ENCODE peak calls at places on chromosomes 13 and 19, in seven cellular contexts. J is BE2C, K is choroid plexus epithelial cell, A is stomach, N is mucosa of descending colon, T is upper lobe of right lung, Y is astrocyte. C is an unnamed sample.
A peak's percentile ranks its signal among the peaks of the same experiment; 100 is the strongest.

GRCh38 chr13:78589206-78589605 is 14.1 kb downstream of the POU4F1 start:
- DNase-seq in A (no peak), Y (no peak), T (no peak), N (peak; percentile 60), K (no peak), J (no peak), C (peak; percentile 78)

GRCh38 chr13:67278230-67278629 is 48.1 kb upstream of the PCDH9 start:
- DNase-seq in K (peak; percentile 99), Y (peak; percentile 98), J (no peak), N (no peak), A (no peak), T (no peak), C (no peak)

GRCh38 chr19:35559281-35559659 is 4.2 kb downstream of the ATP4A start:
- DNase-seq in A (no peak), J (no peak), T (no peak), K (no peak), Y (no peak), N (no peak), C (no peak)

GRCh38 chr19:45125975-45126493 is 33.1 kb downstream of the PPP1R37 start:
- DNase-seq in T (peak; percentile 82), N (peak; percentile 88), J (peak; percentile 82), A (peak; percentile 87), K (peak; percentile 59), Y (no peak), C (peak; percentile 81)

GRCh38 chr13:106284358-106284757 is 251.1 kb downstream of the EFNB2 start:
- DNase-seq in J (no peak), A (no peak), K (peak; percentile 40), N (no peak), T (no peak), Y (no peak), C (no peak)

GRCh38 chr13:89899302-89900103 is 1448.0 kb upstream of the MIR17HG start:
- DNase-seq in Y (no peak), K (no peak), T (no peak), A (no peak), J (no peak), N (no peak), C (no peak)

GRCh38 chr19:36049080-36049698 is 4.9 kb downstream of the THAP8 start:
- DNase-seq in A (no peak), K (no peak), N (no peak), Y (no peak), T (no peak), J (no peak), C (no peak)

GRCh38 chr19:39133431-39134270 is 8.1 kb downstream of the PAK4 start:
- DNase-seq in J (no peak), A (peak; percentile 56), K (no peak), Y (no peak), T (peak; percentile 85), N (peak; percentile 61), C (no peak)

GRCh38 chr13:89627991-89628390 is 1719.5 kb upstream of the MIR17HG start:
- DNase-seq in K (peak; percentile 2), A (no peak), N (no peak), J (no peak), T (no peak), Y (peak; percentile 52), C (no peak)

GRCh38 chr19:54653181-54653809 is 9.5 kb upstream of the LILRB4 start:
- DNase-seq in T (no peak), A (no peak), J (no peak), Y (peak; percentile 1), K (peak; percentile 52), N (no peak), C (no peak)
- TF ChIP-seq CTCF in T (peak; percentile 58), A (peak; percentile 46), J (peak; percentile 60), Y (peak; percentile 26), K (peak; percentile 53), N (peak; percentile 20), C (no peak)

DNA sequence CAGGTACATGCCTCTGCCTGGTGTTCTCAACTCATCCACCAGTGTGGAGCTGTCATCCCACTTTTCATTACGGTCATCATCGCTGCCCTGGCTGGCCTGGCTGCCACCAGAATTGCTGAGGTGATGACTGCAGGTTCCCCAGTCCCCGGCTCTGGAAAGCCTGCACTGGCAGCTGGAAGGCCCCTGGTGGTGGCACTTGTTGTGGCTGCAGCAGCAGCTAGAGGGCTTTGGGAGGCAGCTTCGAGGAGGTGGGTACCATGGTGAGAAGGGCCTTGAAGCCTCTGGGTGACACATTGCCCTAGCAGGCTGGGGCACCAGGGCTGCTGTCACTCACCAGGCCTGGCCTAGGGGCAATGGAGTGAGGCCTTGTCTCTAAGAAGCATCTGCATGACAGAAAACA is 25.3 kb upstream of the ZNF14 start:
- DNase-seq in N (no peak), T (no peak), Y (no peak), K (no peak), J (no peak), A (no peak), C (no peak)
- TF ChIP-seq CTCF in N (no peak), T (no peak), Y (no peak), K (no peak), J (no peak), A (no peak), C (no peak)

GRCh38 chr13:85503797-85504196 is 295.4 kb downstream of the SLITRK6 start:
- DNase-seq in N (no peak), T (no peak), A (no peak), J (no peak), Y (peak; percentile 84), K (peak; percentile 52), C (no peak)
- TF ChIP-seq CTCF in N (no peak), T (no peak), A (no peak), J (no peak), Y (no peak), K (no peak), C (no peak)

GRCh38 chr13:86085890-86086289 is 286.7 kb upstream of the SLITRK6 start:
- DNase-seq in N (no peak), J (no peak), Y (no peak), T (no peak), K (peak; percentile 33), A (no peak), C (no peak)
- TF ChIP-seq CTCF in N (no peak), J (peak; percentile 39), Y (peak; percentile 9), T (no peak), K (peak; percentile 24), A (no peak), C (no peak)

DNA sequence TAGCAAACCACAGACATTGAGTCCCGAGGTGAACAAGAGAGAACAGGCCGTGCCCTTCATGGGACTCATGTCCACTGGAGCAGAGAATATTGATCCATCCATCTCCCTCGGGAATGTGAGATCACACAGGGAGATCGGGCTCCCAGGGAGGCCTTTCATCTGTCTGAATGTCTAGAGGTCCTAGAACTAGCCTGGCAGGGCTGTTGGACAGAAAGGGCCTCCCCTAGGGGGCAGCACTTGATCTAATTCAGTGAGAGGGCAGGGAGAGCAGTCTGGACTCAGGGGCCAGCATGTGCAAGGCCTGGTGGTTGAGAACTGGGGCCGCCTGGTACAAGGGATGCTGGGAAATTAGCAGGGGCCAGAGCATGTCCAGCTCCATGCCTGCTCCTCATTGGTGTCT is 4.3 kb downstream of the RUVBL2 start:
- DNase-seq in J (peak; percentile 87), K (peak; percentile 75), T (no peak), A (peak; percentile 56), Y (no peak), N (peak; percentile 57), C (peak; percentile 83)
- TF ChIP-seq CTCF in J (peak; percentile 72), K (peak; percentile 78), T (peak; percentile 48), A (peak; percentile 13), Y (peak; percentile 53), N (no peak), C (peak; percentile 46)

GRCh38 chr13:112793545-112794445 is 104.0 kb downstream of the ATP11A start:
- DNase-seq in K (no peak), Y (no peak), A (peak; percentile 2), N (no peak), T (no peak), J (no peak), C (no peak)

GRCh38 chr13:112792511-112792910 is 102.7 kb downstream of the ATP11A start:
- DNase-seq in A (peak; percentile 17), J (no peak), N (no peak), K (no peak), T (no peak), Y (no peak), C (no peak)

GRCh38 chr13:112795277-112795676 is 105.4 kb downstream of the ATP11A start:
- DNase-seq in A (peak; percentile 4), K (no peak), T (no peak), J (no peak), N (no peak), Y (no peak), C (no peak)

GRCh38 chr13:112791662-112792440 is 102.0 kb downstream of the ATP11A start:
- DNase-seq in K (no peak), Y (no peak), N (no peak), J (no peak), T (peak; percentile 93), A (peak; percentile 23), C (no peak)

DNA sequence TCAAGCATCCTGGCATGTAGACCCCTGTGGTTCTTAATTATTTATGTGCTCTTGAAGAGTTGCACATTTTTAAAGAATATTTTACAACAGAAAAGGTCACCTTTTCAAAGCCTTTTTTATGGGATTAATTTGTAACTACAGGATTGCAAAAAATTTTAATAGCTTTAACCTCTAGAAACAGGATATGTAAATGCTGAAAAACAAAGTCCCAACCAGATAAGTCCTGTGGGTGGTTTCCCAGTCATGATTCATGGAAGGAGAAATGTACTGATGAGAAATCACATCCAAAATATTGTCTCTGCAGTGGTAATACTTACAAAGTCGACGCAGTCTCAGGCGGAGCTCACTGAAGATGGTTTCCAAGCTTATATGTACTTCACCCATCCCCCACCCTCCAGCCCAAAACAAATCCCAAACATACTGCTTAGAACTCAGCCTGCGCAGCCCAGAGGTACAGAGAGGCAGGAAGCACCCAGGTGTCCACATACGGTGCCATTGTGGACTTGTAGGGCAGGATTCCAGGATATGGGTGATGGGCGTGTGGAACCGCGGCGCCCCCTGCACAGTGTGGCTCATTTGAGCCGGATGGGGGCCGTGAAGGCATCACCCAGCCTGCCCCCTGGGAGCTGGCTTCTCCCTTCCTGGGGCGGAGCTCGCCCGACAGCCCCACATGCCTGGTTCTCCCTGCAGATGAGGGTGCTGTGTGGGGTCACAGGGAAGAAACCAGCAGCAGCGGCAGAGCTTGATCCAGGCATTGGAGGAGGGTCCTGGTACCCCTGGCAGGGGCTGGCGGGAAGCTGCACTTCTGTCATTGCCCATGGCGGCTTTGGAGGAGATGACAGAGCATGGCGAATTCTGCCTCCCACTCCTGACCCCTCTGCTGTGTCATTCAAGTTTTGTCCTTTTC is 101.2 kb downstream of the ATP11A start:
- DNase-seq in T (no peak), Y (peak; percentile 43), J (no peak), A (peak; percentile 18), N (no peak), K (peak; percentile 15), C (no peak)
- TF ChIP-seq CTCF in T (no peak), Y (no peak), J (no peak), A (no peak), N (no peak), K (no peak), C (no peak)

DNA sequence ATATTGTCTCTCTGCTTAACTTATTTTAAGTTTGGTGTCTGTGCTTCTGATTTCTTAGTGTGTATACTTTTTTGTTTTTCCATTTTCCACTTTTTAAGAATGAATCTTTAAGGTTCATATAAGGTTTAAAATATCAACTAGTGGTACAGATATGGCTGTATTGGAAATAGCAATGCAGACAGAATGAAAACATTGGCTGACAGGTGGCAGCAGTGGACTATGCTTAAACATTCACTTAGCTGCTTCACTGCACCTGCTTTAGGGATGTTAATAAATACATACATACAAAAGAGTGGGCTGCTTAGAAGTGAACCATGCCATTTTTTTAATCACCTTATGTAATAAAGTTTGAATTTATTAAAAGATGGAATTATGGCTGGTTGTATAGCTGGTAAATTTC is 27.3 kb downstream of the TM9SF2 start:
- DNase-seq in K (peak; percentile 42), A (no peak), N (no peak), J (peak; percentile 15), Y (no peak), T (no peak), C (no peak)
- TF ChIP-seq CTCF in K (peak; percentile 44), A (no peak), N (no peak), J (peak; percentile 54), Y (no peak), T (no peak), C (no peak)

C was measured in endothelial cell.